ENCODE peak calls at places on chromosomes 1 and 21, in six cellular contexts. C is fibroblast of the aortic adventitia; O is iPS-NIHi11; L is T-helper 17 cell; M is activated CD4-positive, alpha-beta T cell treated with anti-CD3 and anti-CD28 coated beads for 36 hours; Q is stimulated activated CD8-positive, alpha-beta memory T cell treated with anti-CD3 and anti-CD28 coated beads, Interleukin-7, amount 100 ng/mL, for 1 hour. D is an unnamed sample.

GRCh38 chr1:171222961-171223360 is 25.3 kb upstream of the FMO1 start:
- DNase-seq in C (peak), O (no peak), L (no peak), M (no peak), Q (no peak), D (no peak)

GRCh38 chr1:113756461-113756860 is 2.8 kb downstream of the PHTF1 start:
- DNase-seq in C (no peak), O (no peak), L (no peak), M (no peak), Q (no peak), D (no peak)

GRCh38 chr1:232599178-232600041 is 30.5 kb downstream of the SIPA1L2 start:
- DNase-seq in C (peak), O (no peak), L (no peak), M (no peak), Q (no peak), D (peak)

GRCh38 chr21:45049725-45050359 is 24.5 kb upstream of the ADARB1 start:
- DNase-seq in C (no peak), O (no peak), L (no peak), M (no peak), Q (no peak), D (no peak)

GRCh38 chr1:194068444-194069167 is 882.2 kb upstream of the B3GALT2 start:
- DNase-seq in C (no peak), O (no peak), L (no peak), M (no peak), Q (no peak), D (no peak)

GRCh38 chr1:41533731-41534080 is 49.2 kb upstream of the EDN2 start:
- DNase-seq in C (no peak), O (no peak), L (no peak), M (no peak), Q (no peak), D (no peak)

GRCh38 chr1:240173836-240174235 is 82.2 kb downstream of the FMN2 start:
- DNase-seq in C (no peak), O (no peak), L (no peak), M (no peak), Q (no peak), D (no peak)

GRCh38 chr1:174072546-174072945 is 50.4 kb upstream of the RC3H1 start:
- DNase-seq in C (no peak), O (no peak), L (no peak), M (no peak), Q (no peak), D (no peak)

GRCh38 chr1:107531065-107531908 is 390.4 kb downstream of the NTNG1 start:
- DNase-seq in C (no peak), O (no peak), L (no peak), M (no peak), Q (no peak), D (no peak)

GRCh38 chr1:47690341-47691244 is 252.7 kb downstream of the FOXD2 start:
- DNase-seq in C (no peak), O (no peak), L (no peak), M (no peak), Q (no peak), D (no peak)

GRCh38 chr1:10387611-10388386 is 11.1 kb upstream of the PGD start:
- DNase-seq in C (peak), O (peak), L (no peak), M (no peak), Q (no peak), D (peak)

GRCh38 chr1:165900576-165901380 is 73.4 kb downstream of the UCK2 start:
- DNase-seq in C (peak), O (no peak), L (no peak), M (no peak), Q (no peak), D (no peak)

GRCh38 chr1:5415621-5416020 is 576.6 kb downstream of the NPHP4 start:
- DNase-seq in C (no peak), O (peak), L (no peak), M (no peak), Q (no peak), D (no peak)